ENCODE peak calls at places on chromosome 5, in four cellular contexts. P is HCT116, B is K562, N is HepG2. R is an unnamed sample.

GRCh38 chr5:172110921-172111873 is 76.8 kb downstream of the STK10 start:
- DNase-seq in P (no peak), N (no peak), B (peak; percentile 38), R (no peak)

GRCh38 chr5:154712518-154713437 is 42.4 kb upstream of the LARP1 start:
- DNase-seq in P (peak; percentile 46), B (no peak), N (no peak), R (peak; percentile 82)

GRCh38 chr5:137040641-137041340 is 458.3 kb downstream of the SPOCK1 start:
- DNase-seq in B (no peak), N (no peak), P (no peak), R (no peak)

GRCh38 chr5:67249590-67249895 is 52.9 kb upstream of the CD180 start:
- DNase-seq in N (no peak), B (no peak), P (no peak), R (no peak)

GRCh38 chr5:28648108-28648507 is 1609.7 kb upstream of the CDH9 start:
- DNase-seq in P (no peak), N (peak; percentile 1), B (no peak), R (no peak)

GRCh38 chr5:136001531-136001930 is 27.3 kb upstream of the TGFBI start:
- DNase-seq in N (no peak), B (no peak), P (no peak), R (no peak)

GRCh38 chr5:133843911-133844310 is 124.5 kb downstream of the C5orf15 start:
- DNase-seq in P (no peak), B (no peak), N (no peak), R (no peak)

GRCh38 chr5:107671742-107672211 is 1.0 kb upstream of the EFNA5 start:
- DNase-seq in P (peak; percentile 47), N (no peak), B (no peak), R (peak; percentile 76)

GRCh38 chr5:62143268-62144229 is 162.5 kb upstream of the KIF2A start:
- DNase-seq in N (peak; percentile 13), P (peak; percentile 16), B (no peak), R (no peak)

GRCh38 chr5:91048073-91048472 is 335.0 kb downstream of the ARRDC3 start:
- DNase-seq in B (no peak), N (no peak), P (no peak), R (no peak)

GRCh38 chr5:1749346-1750124 is 50.1 kb downstream of the MRPL36 start:
- DNase-seq in P (no peak), N (no peak), B (no peak), R (no peak)

GRCh38 chr5:1948111-1948510 is 65.4 kb upstream of the IRX4 start:
- DNase-seq in N (no peak), P (no peak), B (no peak), R (no peak)

GRCh38 chr5:94793816-94794198 is 175.3 kb downstream of the SLF1 start:
- DNase-seq in P (no peak), B (no peak), N (no peak), R (no peak)

GRCh38 chr5:145683426-145683825 is 151.7 kb downstream of the PRELID2 start:
- DNase-seq in B (no peak), N (no peak), P (no peak), R (no peak)

GRCh38 chr5:91296691-91297143 is 86.4 kb downstream of the ARRDC3 start:
- DNase-seq in B (no peak), N (no peak), P (no peak), R (no peak)

GRCh38 chr5:17340816-17341215 is 123.4 kb downstream of the BASP1 start:
- DNase-seq in P (no peak), B (no peak), N (no peak), R (no peak)

GRCh38 chr5:133391349-133392136 is 220.8 kb downstream of the FSTL4 start:
- DNase-seq in P (no peak), B (no peak), N (no peak), R (peak; percentile 19)

GRCh38 chr5:40790947-40791593 is 7.1 kb downstream of the PRKAA1 start:
- DNase-seq in B (no peak), N (peak; percentile 36), P (no peak), R (no peak)

GRCh38 chr5:106019271-106019670 is 1651.5 kb downstream of the EFNA5 start:
- DNase-seq in P (no peak), N (no peak), B (no peak), R (no peak)

GRCh38 chr5:66717455-66718373 is 121.5 kb downstream of the MAST4 start:
- DNase-seq in N (no peak), P (no peak), B (no peak), R (no peak)

GRCh38 chr5:139251281-139251687 is 42.3 kb upstream of the MATR3 start:
- DNase-seq in P (no peak), N (no peak), B (peak; percentile 45), R (no peak)
- TF ChIP-seq SRF in P (no peak), N (no peak), B (no peak), R (no peak)

DNA sequence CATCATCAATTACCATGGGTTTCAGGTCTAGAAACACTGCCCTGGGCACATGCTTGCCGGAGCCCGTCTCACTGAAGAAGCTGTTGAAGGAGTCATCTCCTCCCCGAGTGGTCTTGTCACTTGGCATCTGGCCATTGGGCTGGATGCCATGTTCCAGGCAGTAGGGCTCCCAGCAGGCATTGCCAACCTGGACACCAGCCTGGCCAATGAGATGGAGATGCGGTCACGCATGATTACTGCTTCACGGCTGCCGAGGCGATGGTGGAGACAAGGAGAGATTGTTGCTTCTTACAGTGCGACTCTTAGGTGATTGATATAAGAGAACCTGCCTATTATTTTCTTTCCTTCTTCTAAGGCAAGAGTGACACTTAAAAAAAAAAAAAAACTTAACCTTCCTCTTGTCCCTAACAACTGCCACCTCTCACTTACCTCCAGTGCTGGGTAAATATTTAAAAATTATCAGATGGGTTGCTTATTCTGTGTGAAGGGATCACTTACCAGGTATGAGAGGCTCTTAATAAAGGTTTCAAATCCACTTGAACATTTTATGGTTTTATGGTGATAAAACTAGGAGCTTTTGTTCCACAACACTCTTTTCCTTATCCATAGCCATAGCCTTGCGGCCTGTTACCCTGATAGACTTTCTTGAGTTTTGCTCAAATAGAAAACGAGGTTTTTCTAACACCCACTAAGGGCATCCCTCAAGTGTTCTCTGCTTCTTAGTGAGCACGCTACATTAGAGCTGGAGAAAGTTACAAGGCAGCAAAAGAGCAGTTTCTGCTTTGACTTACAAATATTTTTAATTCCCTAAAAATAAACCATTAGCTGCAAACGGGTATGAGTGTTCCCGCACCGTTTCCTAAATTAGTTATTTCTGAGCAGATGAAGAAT is 41.2 kb downstream of the NIM1K start:
- DNase-seq in P (no peak), N (no peak), B (no peak), R (no peak)
- TF ChIP-seq SRF in P (no peak), N (no peak), B (no peak), R (no peak)

DNA sequence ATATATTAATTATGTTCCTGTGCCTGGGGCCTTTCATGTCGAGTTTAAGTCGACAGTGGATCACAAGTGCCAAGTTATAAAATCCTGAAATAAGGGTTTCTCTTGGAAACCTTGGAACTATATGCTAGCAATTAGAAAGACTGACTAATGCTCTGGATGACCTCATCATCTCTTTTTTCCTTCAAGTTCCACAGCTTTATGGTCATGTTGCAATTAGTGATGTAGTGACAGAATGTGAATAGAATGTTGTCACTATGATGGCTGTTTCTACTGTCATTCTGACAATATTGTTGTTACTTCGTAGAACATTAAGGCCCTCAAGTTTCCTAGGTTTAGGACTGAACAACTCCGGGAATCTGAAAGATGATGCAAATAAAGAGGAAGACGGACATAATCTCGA is 368.0 kb upstream of the SEMA6A start:
- DNase-seq in N (no peak), B (no peak), P (no peak), R (no peak)
- TF ChIP-seq SRF in N (no peak), B (no peak), P (no peak), R (no peak)

GRCh38 chr5:139652788-139653241 is 4.7 kb downstream of the CXXC5 start:
- DNase-seq in P (no peak), B (no peak), N (no peak), R (no peak)
- TF ChIP-seq SRF in P (no peak), B (no peak), N (no peak), R (no peak)

DNA sequence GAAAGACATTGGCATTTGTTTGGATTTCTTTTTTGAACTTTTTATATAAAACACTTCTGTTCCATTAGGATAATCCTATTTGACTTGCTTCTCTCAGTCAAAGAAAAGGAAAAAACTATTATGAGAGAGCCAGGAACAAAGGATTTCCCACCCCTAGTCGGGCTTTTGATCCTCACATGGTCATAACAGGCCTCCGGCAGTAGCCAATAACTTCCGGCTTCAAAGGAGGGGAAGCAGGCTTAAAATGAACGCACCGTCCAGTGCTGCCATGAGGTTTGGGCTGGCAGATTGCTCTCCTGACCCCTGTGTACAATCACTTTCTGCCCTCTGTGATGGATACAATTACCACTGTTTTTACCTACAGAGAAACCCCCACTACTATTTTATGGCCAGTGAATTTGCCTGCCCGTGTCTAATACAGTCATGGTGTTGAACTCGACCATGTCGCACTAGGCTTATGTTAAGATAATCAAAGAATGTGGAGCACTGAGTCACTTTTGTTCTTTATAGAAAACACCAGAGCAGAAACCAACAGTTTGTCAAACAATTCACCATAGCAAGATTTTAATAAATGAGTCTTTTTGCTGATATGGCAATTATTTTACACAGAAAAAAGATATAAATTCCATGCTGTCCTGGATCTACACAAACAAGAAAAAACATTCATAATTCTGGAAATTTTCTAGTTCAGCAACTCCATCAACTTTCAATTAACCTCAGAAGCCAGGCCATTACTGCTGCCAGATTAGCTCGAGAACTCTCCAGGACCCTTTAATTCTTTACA is 209.1 kb downstream of the ZNF608 start:
- DNase-seq in N (peak; percentile 23), P (no peak), B (no peak), R (no peak)
- TF ChIP-seq SRF in N (no peak), P (no peak), B (no peak), R (no peak)

GRCh38 chr5:31614147-31615030 is 24.5 kb upstream of the PDZD2 start:
- DNase-seq in B (no peak), P (no peak), N (no peak), R (no peak)
- TF ChIP-seq SRF in B (no peak), P (no peak), N (no peak), R (no peak)

GRCh38 chr5:14864181-14864812 is 7.3 kb downstream of the ANKH start:
- DNase-seq in N (no peak), P (no peak), B (no peak), R (no peak)

GRCh38 chr5:14863105-14863504 is 8.5 kb downstream of the ANKH start:
- DNase-seq in N (no peak), B (no peak), P (no peak), R (no peak)

GRCh38 chr5:14859150-14859549 is 12.4 kb downstream of the ANKH start:
- DNase-seq in N (no peak), B (no peak), P (no peak), R (no peak)

GRCh38 chr5:14861123-14861757 is 10.3 kb downstream of the ANKH start:
- DNase-seq in B (no peak), N (no peak), P (no peak), R (no peak)

GRCh38 chr5:14859980-14860379 is 11.6 kb downstream of the ANKH start:
- DNase-seq in N (no peak), P (no peak), B (no peak), R (no peak)
- TF ChIP-seq SRF in N (no peak), P (no peak), B (no peak), R (no peak)